ENCODE peak calls at places on chromosomes 6 and 20, in eight cellular contexts. E is GM23338, F is MM.1S, N is GM23248, Q is astrocyte, W is neural progenitor cell, J is hepatocyte, L is HCT116. Z is an unnamed sample.

GRCh38 chr6:24126586-24127192 is 674 bp downstream of the NRSN1 start:
- DNase-seq in N (peak; percentile 59), J (peak; percentile 84), Q (peak; percentile 38), E (peak; percentile 95), W (peak; percentile 91), F (peak; percentile 71), L (peak; percentile 7), Z (peak; percentile 12)

GRCh38 chr6:27290065-27290849 is 21.8 kb downstream of the POM121L2 start:
- DNase-seq in Q (peak; percentile 31), J (peak; percentile 53), N (no peak), L (no peak), E (peak; percentile 71), W (peak; percentile 36), F (no peak), Z (no peak)

GRCh38 chr6:42962502-42963178 is 2.1 kb downstream of the GNMT start:
- DNase-seq in N (no peak), Q (no peak), E (no peak), L (no peak), W (no peak), J (no peak), F (no peak), Z (no peak)

GRCh38 chr6:14524319-14524718 is 406.7 kb downstream of the CD83 start:
- DNase-seq in Q (peak; percentile 75), W (no peak), N (peak; percentile 89), L (no peak), J (no peak), F (no peak), E (no peak), Z (no peak)

GRCh38 chr20:35561268-35561667 is 19.4 kb downstream of the ERGIC3 start:
- DNase-seq in E (peak; percentile 78), J (peak; percentile 53), L (no peak), W (peak; percentile 77), F (peak; percentile 37), N (peak; percentile 71), Q (peak; percentile 38), Z (peak; percentile 30)

GRCh38 chr20:23156170-23156841 is 70.2 kb upstream of the CD93 start:
- DNase-seq in E (no peak), Q (peak; percentile 81), F (no peak), J (no peak), N (peak; percentile 90), L (peak; percentile 78), W (no peak), Z (peak; percentile 65)

GRCh38 chr20:41145821-41146620 is 8.7 kb downstream of the PLCG1 start:
- DNase-seq in F (no peak), L (no peak), W (no peak), Q (no peak), E (no peak), J (no peak), N (peak; percentile 20), Z (peak; percentile 57)

GRCh38 chr6:7261030-7261841 is 51.8 kb downstream of the SSR1 start:
- DNase-seq in F (peak; percentile 14), J (peak; percentile 93), N (peak; percentile 94), W (peak; percentile 96), E (peak; percentile 96), L (peak; percentile 65), Q (peak; percentile 72), Z (peak; percentile 86)

GRCh38 chr20:21521596-21522478 is 8.0 kb upstream of the NKX2-2 start:
- DNase-seq in F (no peak), E (peak; percentile 63), L (no peak), J (no peak), N (no peak), W (peak; percentile 67), Q (no peak), Z (no peak)

DNA sequence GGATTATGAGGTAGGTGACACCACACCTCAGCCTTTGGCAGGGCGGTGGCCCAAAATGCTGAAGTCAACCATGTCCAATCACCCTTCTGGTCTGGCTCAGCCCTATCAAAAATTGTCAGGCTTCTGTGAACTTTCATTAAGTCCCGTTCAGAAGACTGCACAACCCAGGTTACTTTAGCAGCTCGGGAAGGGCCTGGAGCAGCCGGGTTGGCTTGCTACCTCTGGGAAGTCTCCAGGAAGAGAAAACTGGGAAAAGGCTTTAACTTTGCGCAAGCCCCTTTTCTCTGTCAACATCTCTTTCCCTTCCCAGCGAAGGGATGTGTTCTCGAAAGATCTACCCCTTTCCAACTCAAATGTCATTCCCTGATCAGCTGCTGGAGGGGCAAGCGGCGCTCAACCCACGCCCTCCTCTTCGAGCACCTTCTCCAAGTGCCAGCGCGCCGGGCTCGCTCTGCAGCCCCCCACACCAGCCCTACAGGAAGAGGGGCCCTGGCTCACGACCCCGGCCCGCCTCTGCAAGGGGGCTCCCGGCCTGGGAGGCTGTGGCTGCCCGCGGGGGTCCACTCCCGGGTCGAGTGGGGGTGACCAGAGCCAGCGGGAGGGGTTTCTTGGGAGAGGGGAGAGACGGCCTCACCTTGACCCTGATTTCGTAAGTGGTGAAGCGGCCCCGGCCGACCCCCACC is 573 bp downstream of the SNX3 start:
- DNase-seq in L (peak; percentile 16), W (peak; percentile 65), Q (peak; percentile 32), J (peak; percentile 67), N (peak; percentile 68), E (peak; percentile 69), F (peak; percentile 55), Z (peak; percentile 59)
- TF ChIP-seq EZH2 in L (no peak), W (no peak), Q (no peak), J (no peak), N (no peak), E (no peak), F (no peak), Z (no peak)

DNA sequence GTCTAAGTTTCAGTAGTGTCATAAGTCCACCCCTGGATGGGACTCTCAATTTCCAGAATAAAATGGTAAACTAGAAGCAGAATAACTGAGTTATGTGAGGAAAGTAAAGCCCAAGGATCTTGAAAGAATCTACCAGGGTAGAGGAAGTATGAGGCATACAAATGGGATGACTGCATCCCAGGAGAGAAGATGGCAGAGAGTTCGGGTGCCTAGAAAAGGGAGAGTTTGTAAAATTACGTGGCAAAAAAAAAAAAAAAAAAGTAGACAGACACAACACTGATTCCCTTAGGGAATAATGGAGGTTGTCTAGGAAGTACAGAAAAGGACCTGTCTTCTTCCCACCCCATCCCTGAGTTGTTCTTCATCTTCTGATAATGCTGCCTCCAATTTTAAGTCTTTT is 3.4 kb downstream of the GABBR1 start:
- DNase-seq in Q (no peak), W (no peak), J (no peak), F (no peak), L (no peak), E (no peak), N (peak; percentile 24), Z (no peak)
- H3K4me2 ChIP-seq in Q (peak overlapping the region; percentile 100), W (peak overlapping the region; percentile 97), J (peak overlapping the region; percentile 96), F (no peak overlapping the region), L (no peak overlapping the region), E (peak overlapping the region; percentile 91), N (peak overlapping the region; percentile 66), Z (peak overlapping the region; percentile 37)

DNA sequence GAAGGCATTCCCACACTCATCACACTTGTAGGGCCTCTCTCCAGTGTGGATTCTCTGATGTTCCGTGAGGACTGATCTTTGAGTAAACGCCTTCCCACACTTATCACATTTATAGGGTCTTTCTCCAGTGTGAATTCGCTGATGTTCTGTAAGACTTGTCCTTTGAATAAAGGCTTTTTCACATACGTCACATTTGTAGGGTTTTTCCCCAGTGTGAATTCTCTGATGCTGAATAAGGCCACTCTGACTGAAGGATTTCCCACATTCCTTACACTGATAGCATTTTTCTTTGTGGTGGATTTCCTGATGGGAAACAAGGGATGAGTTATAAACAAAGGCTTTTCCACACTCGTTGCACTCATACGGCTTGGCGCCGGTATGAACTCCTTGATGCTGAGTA is 8.9 kb downstream of the ZSCAN12 start:
- DNase-seq in L (no peak), J (no peak), W (no peak), Q (no peak), N (no peak), E (no peak), F (no peak), Z (no peak)
- TF ChIP-seq EZH2 in L (no peak), J (no peak), W (no peak), Q (no peak), N (no peak), E (no peak), F (no peak), Z (no peak)

GRCh38 chr6:167049275-167049674 is 50.1 kb downstream of the CEP43 start:
- DNase-seq in J (no peak), F (no peak), Q (no peak), W (no peak), L (no peak), N (no peak), E (no peak), Z (no peak)

GRCh38 chr6:167045828-167046580 is 46.8 kb downstream of the CEP43 start:
- DNase-seq in Q (no peak), L (no peak), E (peak; percentile 39), F (peak; percentile 6), W (no peak), N (no peak), J (no peak), Z (no peak)

GRCh38 chr6:167047554-167047953 is 48.4 kb downstream of the CEP43 start:
- DNase-seq in Q (no peak), L (no peak), N (no peak), W (no peak), F (peak; percentile 24), J (no peak), E (no peak), Z (no peak)

GRCh38 chr6:167044696-167045095 is 45.5 kb downstream of the CEP43 start:
- DNase-seq in W (no peak), L (no peak), Q (no peak), E (peak; percentile 48), J (no peak), F (no peak), N (peak; percentile 66), Z (no peak)

GRCh38 chr6:167046861-167047495 is 47.8 kb downstream of the CEP43 start:
- DNase-seq in N (no peak), L (no peak), Q (no peak), J (no peak), W (no peak), E (peak; percentile 49), F (no peak), Z (no peak)
- H3K4me2 ChIP-seq in N (no peak overlapping the region), L (no peak overlapping the region), Q (no peak overlapping the region), J (no peak overlapping the region), W (no peak overlapping the region), E (no peak overlapping the region), F (peak overlapping the region; percentile 60), Z (no peak overlapping the region)

GRCh38 chr6:10401632-10402223 is 13.1 kb downstream of the TFAP2A start:
- DNase-seq in E (no peak), F (no peak), N (no peak), J (no peak), Q (no peak), W (no peak), L (no peak), Z (no peak)
- TF ChIP-seq EZH2 in E (peak; percentile 51), F (no peak), N (no peak), J (no peak), Q (no peak), W (no peak), L (no peak), Z (no peak)

DNA sequence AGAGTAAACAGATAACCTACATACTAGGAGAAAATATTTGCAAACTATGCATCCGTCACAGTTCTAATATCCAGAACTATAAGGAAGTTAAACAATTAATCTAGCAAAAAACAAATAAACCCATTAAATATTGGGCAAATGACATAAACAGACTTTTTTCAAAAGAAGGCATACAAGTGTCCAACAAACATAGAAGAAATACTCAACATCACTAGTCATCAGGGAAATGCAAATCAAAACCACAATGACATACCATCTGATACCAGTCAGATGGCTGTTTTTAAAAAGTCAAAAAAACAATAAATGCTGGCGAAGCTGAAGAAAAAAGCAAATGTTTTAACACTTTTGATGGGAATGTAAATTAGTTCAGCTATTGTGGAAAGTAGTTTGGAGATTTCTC is 1117.7 kb upstream of the MAP3K7 start:
- DNase-seq in E (no peak), J (no peak), Q (peak; percentile 86), W (no peak), F (no peak), L (no peak), N (peak; percentile 0), Z (no peak)
- H3K4me2 ChIP-seq in E (no peak overlapping the region), J (no peak overlapping the region), Q (peak overlapping the region; percentile 57), W (no peak overlapping the region), F (peak overlapping the region; percentile 6), L (no peak overlapping the region), N (no peak overlapping the region), Z (no peak overlapping the region)

GRCh38 chr6:1608976-1609661 is 596 bp upstream of the FOXC1 start:
- DNase-seq in L (no peak), Q (no peak), E (peak; percentile 57), J (peak; percentile 48), W (peak; percentile 57), F (no peak), N (peak; percentile 50), Z (peak; percentile 51)
- TF ChIP-seq EZH2 in L (no peak), Q (peak; percentile 5), E (peak; percentile 97), J (peak; percentile 66), W (peak; percentile 92), F (no peak), N (peak; percentile 56), Z (peak; percentile 37)

Z was measured in endothelial cell of umbilical vein.